ENCODE peak calls at places on chromosomes 6 and 20, in six cellular contexts. One of them, this sample, is unnamed.

GRCh38 chr20:13186043-13186774 is 34.9 kb upstream of the ISM1 start:
- DNase-seq in astrocyte of the hippocampus: no peak
- DNase-seq in kidney epithelial cell: no peak
- DNase-seq in stimulated activated CD4-positive, alpha-beta T cell treated with anti-CD3 and anti-CD28 coated beads, Interleukin-2, amount 100 ng/mL, for 48 hours: no peak
- DNase-seq in sciatic nerve: no peak
- DNase-seq in activated T-helper 1 cell treated with anti-CD3 and anti-CD28 coated beads, Interleukin-2, amount 50 U/mL, for 16 hours: no peak
- DNase-seq in this sample: no peak

GRCh38 chr20:48983423-48984400 is 62.2 kb downstream of the ARFGEF2 start:
- DNase-seq in astrocyte of the hippocampus: peak
- DNase-seq in kidney epithelial cell: peak
- DNase-seq in stimulated activated CD4-positive, alpha-beta T cell treated with anti-CD3 and anti-CD28 coated beads, Interleukin-2, amount 100 ng/mL, for 48 hours: no peak
- DNase-seq in sciatic nerve: no peak
- DNase-seq in activated T-helper 1 cell treated with anti-CD3 and anti-CD28 coated beads, Interleukin-2, amount 50 U/mL, for 16 hours: no peak
- DNase-seq in this sample: no peak

GRCh38 chr20:11919046-11919445 is 1.4 kb downstream of the BTBD3 start:
- DNase-seq in astrocyte of the hippocampus: peak
- DNase-seq in kidney epithelial cell: no peak
- DNase-seq in stimulated activated CD4-positive, alpha-beta T cell treated with anti-CD3 and anti-CD28 coated beads, Interleukin-2, amount 100 ng/mL, for 48 hours: no peak
- DNase-seq in sciatic nerve: no peak
- DNase-seq in activated T-helper 1 cell treated with anti-CD3 and anti-CD28 coated beads, Interleukin-2, amount 50 U/mL, for 16 hours: no peak
- DNase-seq in this sample: no peak

GRCh38 chr20:41230136-41230535 is 87.4 kb downstream of the ZHX3 start:
- DNase-seq in astrocyte of the hippocampus: no peak
- DNase-seq in kidney epithelial cell: no peak
- DNase-seq in stimulated activated CD4-positive, alpha-beta T cell treated with anti-CD3 and anti-CD28 coated beads, Interleukin-2, amount 100 ng/mL, for 48 hours: no peak
- DNase-seq in sciatic nerve: no peak
- DNase-seq in activated T-helper 1 cell treated with anti-CD3 and anti-CD28 coated beads, Interleukin-2, amount 50 U/mL, for 16 hours: no peak
- DNase-seq in this sample: no peak

GRCh38 chr6:130676077-130676772 is 151.0 kb upstream of the SMLR1 start:
- DNase-seq in astrocyte of the hippocampus: peak
- DNase-seq in kidney epithelial cell: no peak
- DNase-seq in stimulated activated CD4-positive, alpha-beta T cell treated with anti-CD3 and anti-CD28 coated beads, Interleukin-2, amount 100 ng/mL, for 48 hours: no peak
- DNase-seq in sciatic nerve: peak
- DNase-seq in activated T-helper 1 cell treated with anti-CD3 and anti-CD28 coated beads, Interleukin-2, amount 50 U/mL, for 16 hours: no peak
- DNase-seq in this sample: no peak

GRCh38 chr20:32072168-32072721 is 20.2 kb downstream of the HCK start:
- DNase-seq in astrocyte of the hippocampus: no peak
- DNase-seq in kidney epithelial cell: no peak
- DNase-seq in stimulated activated CD4-positive, alpha-beta T cell treated with anti-CD3 and anti-CD28 coated beads, Interleukin-2, amount 100 ng/mL, for 48 hours: no peak
- DNase-seq in sciatic nerve: no peak
- DNase-seq in activated T-helper 1 cell treated with anti-CD3 and anti-CD28 coated beads, Interleukin-2, amount 50 U/mL, for 16 hours: no peak
- DNase-seq in this sample: no peak

GRCh38 chr6:82040405-82041221 is 206.9 kb downstream of the IBTK start:
- DNase-seq in astrocyte of the hippocampus: peak
- DNase-seq in kidney epithelial cell: no peak
- DNase-seq in stimulated activated CD4-positive, alpha-beta T cell treated with anti-CD3 and anti-CD28 coated beads, Interleukin-2, amount 100 ng/mL, for 48 hours: no peak
- DNase-seq in sciatic nerve: no peak
- DNase-seq in activated T-helper 1 cell treated with anti-CD3 and anti-CD28 coated beads, Interleukin-2, amount 50 U/mL, for 16 hours: no peak
- DNase-seq in this sample: no peak

GRCh38 chr20:53004267-53004813 is 32.2 kb downstream of the TSHZ2 start:
- DNase-seq in astrocyte of the hippocampus: no peak
- DNase-seq in kidney epithelial cell: no peak
- DNase-seq in stimulated activated CD4-positive, alpha-beta T cell treated with anti-CD3 and anti-CD28 coated beads, Interleukin-2, amount 100 ng/mL, for 48 hours: no peak
- DNase-seq in sciatic nerve: no peak
- DNase-seq in activated T-helper 1 cell treated with anti-CD3 and anti-CD28 coated beads, Interleukin-2, amount 50 U/mL, for 16 hours: no peak
- DNase-seq in this sample: no peak

GRCh38 chr6:160060920-160061447 is 60.6 kb upstream of the SLC22A1 start:
- DNase-seq in astrocyte of the hippocampus: no peak
- DNase-seq in kidney epithelial cell: no peak
- DNase-seq in stimulated activated CD4-positive, alpha-beta T cell treated with anti-CD3 and anti-CD28 coated beads, Interleukin-2, amount 100 ng/mL, for 48 hours: no peak
- DNase-seq in sciatic nerve: no peak
- DNase-seq in activated T-helper 1 cell treated with anti-CD3 and anti-CD28 coated beads, Interleukin-2, amount 50 U/mL, for 16 hours: no peak
- DNase-seq in this sample: no peak

GRCh38 chr6:150269130-150269856 is 99.5 kb upstream of the IYD start:
- DNase-seq in astrocyte of the hippocampus: no peak
- DNase-seq in kidney epithelial cell: no peak
- DNase-seq in stimulated activated CD4-positive, alpha-beta T cell treated with anti-CD3 and anti-CD28 coated beads, Interleukin-2, amount 100 ng/mL, for 48 hours: no peak
- DNase-seq in sciatic nerve: no peak
- DNase-seq in activated T-helper 1 cell treated with anti-CD3 and anti-CD28 coated beads, Interleukin-2, amount 50 U/mL, for 16 hours: no peak
- DNase-seq in this sample: no peak

GRCh38 chr6:9086331-9086730 is 651.0 kb upstream of the SLC35B3 start:
- DNase-seq in astrocyte of the hippocampus: no peak
- DNase-seq in kidney epithelial cell: no peak
- DNase-seq in stimulated activated CD4-positive, alpha-beta T cell treated with anti-CD3 and anti-CD28 coated beads, Interleukin-2, amount 100 ng/mL, for 48 hours: no peak
- DNase-seq in sciatic nerve: no peak
- DNase-seq in activated T-helper 1 cell treated with anti-CD3 and anti-CD28 coated beads, Interleukin-2, amount 50 U/mL, for 16 hours: no peak
- DNase-seq in this sample: no peak

GRCh38 chr20:51910202-51911050 is 108.1 kb upstream of the SALL4 start:
- DNase-seq in astrocyte of the hippocampus: peak
- DNase-seq in kidney epithelial cell: no peak
- DNase-seq in stimulated activated CD4-positive, alpha-beta T cell treated with anti-CD3 and anti-CD28 coated beads, Interleukin-2, amount 100 ng/mL, for 48 hours: no peak
- DNase-seq in sciatic nerve: no peak
- DNase-seq in activated T-helper 1 cell treated with anti-CD3 and anti-CD28 coated beads, Interleukin-2, amount 50 U/mL, for 16 hours: no peak
- DNase-seq in this sample: no peak

GRCh38 chr6:128311944-128312570 is 208.3 kb downstream of the PTPRK start:
- DNase-seq in astrocyte of the hippocampus: no peak
- DNase-seq in kidney epithelial cell: no peak
- DNase-seq in stimulated activated CD4-positive, alpha-beta T cell treated with anti-CD3 and anti-CD28 coated beads, Interleukin-2, amount 100 ng/mL, for 48 hours: no peak
- DNase-seq in sciatic nerve: no peak
- DNase-seq in activated T-helper 1 cell treated with anti-CD3 and anti-CD28 coated beads, Interleukin-2, amount 50 U/mL, for 16 hours: no peak
- DNase-seq in this sample: no peak

GRCh38 chr6:157756708-157757429 is 66.2 kb upstream of the SNX9 start:
- DNase-seq in astrocyte of the hippocampus: peak
- DNase-seq in kidney epithelial cell: peak
- DNase-seq in stimulated activated CD4-positive, alpha-beta T cell treated with anti-CD3 and anti-CD28 coated beads, Interleukin-2, amount 100 ng/mL, for 48 hours: peak
- DNase-seq in sciatic nerve: peak
- DNase-seq in activated T-helper 1 cell treated with anti-CD3 and anti-CD28 coated beads, Interleukin-2, amount 50 U/mL, for 16 hours: peak
- DNase-seq in this sample: no peak

GRCh38 chr6:167766986-167767714 is 59.6 kb upstream of the AFDN start:
- DNase-seq in astrocyte of the hippocampus: no peak
- DNase-seq in kidney epithelial cell: no peak
- DNase-seq in stimulated activated CD4-positive, alpha-beta T cell treated with anti-CD3 and anti-CD28 coated beads, Interleukin-2, amount 100 ng/mL, for 48 hours: no peak
- DNase-seq in sciatic nerve: no peak
- DNase-seq in activated T-helper 1 cell treated with anti-CD3 and anti-CD28 coated beads, Interleukin-2, amount 50 U/mL, for 16 hours: no peak
- DNase-seq in this sample: no peak

GRCh38 chr6:48553449-48553848 is 442.5 kb upstream of the PTCHD4 start:
- DNase-seq in astrocyte of the hippocampus: no peak
- DNase-seq in kidney epithelial cell: no peak
- DNase-seq in stimulated activated CD4-positive, alpha-beta T cell treated with anti-CD3 and anti-CD28 coated beads, Interleukin-2, amount 100 ng/mL, for 48 hours: no peak
- DNase-seq in sciatic nerve: no peak
- DNase-seq in activated T-helper 1 cell treated with anti-CD3 and anti-CD28 coated beads, Interleukin-2, amount 50 U/mL, for 16 hours: no peak
- DNase-seq in this sample: no peak

GRCh38 chr20:42650345-42650744 is 539.4 kb downstream of the PTPRT start:
- DNase-seq in astrocyte of the hippocampus: no peak
- DNase-seq in kidney epithelial cell: no peak
- DNase-seq in stimulated activated CD4-positive, alpha-beta T cell treated with anti-CD3 and anti-CD28 coated beads, Interleukin-2, amount 100 ng/mL, for 48 hours: no peak
- DNase-seq in sciatic nerve: no peak
- DNase-seq in activated T-helper 1 cell treated with anti-CD3 and anti-CD28 coated beads, Interleukin-2, amount 50 U/mL, for 16 hours: no peak
- DNase-seq in this sample: no peak

GRCh38 chr6:142947702-142948480 is 2.9 kb upstream of the HIVEP2 start:
- DNase-seq in astrocyte of the hippocampus: no peak
- DNase-seq in kidney epithelial cell: no peak
- DNase-seq in stimulated activated CD4-positive, alpha-beta T cell treated with anti-CD3 and anti-CD28 coated beads, Interleukin-2, amount 100 ng/mL, for 48 hours: peak
- DNase-seq in sciatic nerve: no peak
- DNase-seq in activated T-helper 1 cell treated with anti-CD3 and anti-CD28 coated beads, Interleukin-2, amount 50 U/mL, for 16 hours: no peak
- DNase-seq in this sample: no peak

GRCh38 chr6:169224185-169224695 is 29.4 kb downstream of the THBS2 start:
- DNase-seq in astrocyte of the hippocampus: no peak
- DNase-seq in kidney epithelial cell: no peak
- DNase-seq in stimulated activated CD4-positive, alpha-beta T cell treated with anti-CD3 and anti-CD28 coated beads, Interleukin-2, amount 100 ng/mL, for 48 hours: no peak
- DNase-seq in sciatic nerve: peak
- DNase-seq in activated T-helper 1 cell treated with anti-CD3 and anti-CD28 coated beads, Interleukin-2, amount 50 U/mL, for 16 hours: no peak
- DNase-seq in this sample: no peak

GRCh38 chr6:133241901-133242760 is 974 bp downstream of the EYA4 start:
- DNase-seq in astrocyte of the hippocampus: peak
- DNase-seq in kidney epithelial cell: no peak
- DNase-seq in stimulated activated CD4-positive, alpha-beta T cell treated with anti-CD3 and anti-CD28 coated beads, Interleukin-2, amount 100 ng/mL, for 48 hours: no peak
- DNase-seq in sciatic nerve: peak
- DNase-seq in activated T-helper 1 cell treated with anti-CD3 and anti-CD28 coated beads, Interleukin-2, amount 50 U/mL, for 16 hours: no peak
- DNase-seq in this sample: peak

GRCh38 chr20:61184194-61184593 is 67.9 kb upstream of the CDH4 start:
- DNase-seq in astrocyte of the hippocampus: peak
- DNase-seq in kidney epithelial cell: peak
- DNase-seq in stimulated activated CD4-positive, alpha-beta T cell treated with anti-CD3 and anti-CD28 coated beads, Interleukin-2, amount 100 ng/mL, for 48 hours: no peak
- DNase-seq in sciatic nerve: no peak
- DNase-seq in activated T-helper 1 cell treated with anti-CD3 and anti-CD28 coated beads, Interleukin-2, amount 50 U/mL, for 16 hours: no peak
- DNase-seq in this sample: no peak

GRCh38 chr20:15976047-15976731 is 597.1 kb downstream of the KIF16B start:
- DNase-seq in astrocyte of the hippocampus: no peak
- DNase-seq in kidney epithelial cell: no peak
- DNase-seq in stimulated activated CD4-positive, alpha-beta T cell treated with anti-CD3 and anti-CD28 coated beads, Interleukin-2, amount 100 ng/mL, for 48 hours: no peak
- DNase-seq in sciatic nerve: no peak
- DNase-seq in activated T-helper 1 cell treated with anti-CD3 and anti-CD28 coated beads, Interleukin-2, amount 50 U/mL, for 16 hours: no peak
- DNase-seq in this sample: no peak

GRCh38 chr6:134560019-134560418 is 242.1 kb upstream of the SGK1 start:
- DNase-seq in astrocyte of the hippocampus: no peak
- DNase-seq in kidney epithelial cell: no peak
- DNase-seq in stimulated activated CD4-positive, alpha-beta T cell treated with anti-CD3 and anti-CD28 coated beads, Interleukin-2, amount 100 ng/mL, for 48 hours: no peak
- DNase-seq in sciatic nerve: no peak
- DNase-seq in activated T-helper 1 cell treated with anti-CD3 and anti-CD28 coated beads, Interleukin-2, amount 50 U/mL, for 16 hours: no peak
- DNase-seq in this sample: no peak

GRCh38 chr6:142839686-142840040 is 105.3 kb downstream of the HIVEP2 start:
- DNase-seq in astrocyte of the hippocampus: no peak
- DNase-seq in kidney epithelial cell: no peak
- DNase-seq in stimulated activated CD4-positive, alpha-beta T cell treated with anti-CD3 and anti-CD28 coated beads, Interleukin-2, amount 100 ng/mL, for 48 hours: no peak
- DNase-seq in sciatic nerve: no peak
- DNase-seq in activated T-helper 1 cell treated with anti-CD3 and anti-CD28 coated beads, Interleukin-2, amount 50 U/mL, for 16 hours: no peak
- DNase-seq in this sample: no peak

GRCh38 chr6:62980093-62980492 is 231.2 kb upstream of the FKBP1C start:
- DNase-seq in astrocyte of the hippocampus: no peak
- DNase-seq in kidney epithelial cell: no peak
- DNase-seq in stimulated activated CD4-positive, alpha-beta T cell treated with anti-CD3 and anti-CD28 coated beads, Interleukin-2, amount 100 ng/mL, for 48 hours: no peak
- DNase-seq in sciatic nerve: no peak
- DNase-seq in activated T-helper 1 cell treated with anti-CD3 and anti-CD28 coated beads, Interleukin-2, amount 50 U/mL, for 16 hours: no peak
- DNase-seq in this sample: no peak

GRCh38 chr20:11229772-11230171 is 556.0 kb upstream of the JAG1 start:
- DNase-seq in astrocyte of the hippocampus: peak
- DNase-seq in kidney epithelial cell: peak
- DNase-seq in stimulated activated CD4-positive, alpha-beta T cell treated with anti-CD3 and anti-CD28 coated beads, Interleukin-2, amount 100 ng/mL, for 48 hours: no peak
- DNase-seq in sciatic nerve: no peak
- DNase-seq in activated T-helper 1 cell treated with anti-CD3 and anti-CD28 coated beads, Interleukin-2, amount 50 U/mL, for 16 hours: no peak
- DNase-seq in this sample: no peak

GRCh38 chr20:8647868-8648495 is 420.9 kb upstream of the PLCB4 start:
- DNase-seq in astrocyte of the hippocampus: no peak
- DNase-seq in kidney epithelial cell: no peak
- DNase-seq in stimulated activated CD4-positive, alpha-beta T cell treated with anti-CD3 and anti-CD28 coated beads, Interleukin-2, amount 100 ng/mL, for 48 hours: no peak
- DNase-seq in sciatic nerve: no peak
- DNase-seq in activated T-helper 1 cell treated with anti-CD3 and anti-CD28 coated beads, Interleukin-2, amount 50 U/mL, for 16 hours: no peak
- DNase-seq in this sample: no peak